ENCODE peak calls at places on chromosomes 6 and 20, in six cellular contexts. T is BJ; H is CD8-positive, alpha-beta T cell; P is breast epithelium; B is pancreas; N is cardiac fibroblast. G is an unnamed sample.

GRCh38 chr6:73878403-73878802 is 182.4 kb downstream of the CD109 start:
- DNase-seq in T (no peak), H (no peak), P (no peak), B (no peak), N (no peak), G (no peak)

GRCh38 chr6:146931214-146931613 is 273.0 kb upstream of the STXBP5 start:
- DNase-seq in T (no peak), H (no peak), P (no peak), B (no peak), N (no peak), G (no peak)

GRCh38 chr6:3376888-3377535 is 79.8 kb downstream of the SLC22A23 start:
- DNase-seq in T (no peak), H (no peak), P (no peak), B (no peak), N (no peak), G (no peak)

GRCh38 chr6:116210750-116211425 is 43.0 kb downstream of the TSPYL4 start:
- DNase-seq in T (no peak), H (no peak), P (no peak), B (no peak), N (peak), G (no peak)

GRCh38 chr6:138502546-138502945 is 3.3 kb upstream of the NHSL1 start:
- DNase-seq in T (no peak), H (no peak), P (no peak), B (no peak), N (no peak), G (no peak)

GRCh38 chr6:116278853-116279231 is 888 bp downstream of the TSPYL1 start:
- DNase-seq in T (no peak), H (peak), P (no peak), B (peak), N (peak), G (no peak)

GRCh38 chr20:64186071-64186598 is 21.9 kb downstream of the MYT1 start:
- DNase-seq in T (no peak), H (no peak), P (no peak), B (no peak), N (no peak), G (peak)

GRCh38 chr6:52162940-52163908 is 23.0 kb upstream of the IL17A start:
- DNase-seq in T (no peak), H (no peak), P (no peak), B (no peak), N (peak), G (no peak)

GRCh38 chr6:85726206-85726605 is 83.5 kb upstream of the SYNCRIP start:
- DNase-seq in T (no peak), H (no peak), P (no peak), B (no peak), N (no peak), G (no peak)

GRCh38 chr6:157635388-157636244 is 187.4 kb upstream of the SNX9 start:
- DNase-seq in T (no peak), H (no peak), P (no peak), B (no peak), N (peak), G (no peak)

GRCh38 chr6:105805581-105806023 is 280.5 kb upstream of the PRDM1 start:
- DNase-seq in T (no peak), H (no peak), P (no peak), B (no peak), N (no peak), G (no peak)

GRCh38 chr6:91708534-91708933 is 1121.7 kb upstream of the MAP3K7 start:
- DNase-seq in T (no peak), H (no peak), P (no peak), B (no peak), N (no peak), G (no peak)

GRCh38 chr6:105210932-105211531 is 31.2 kb upstream of the POPDC3 start:
- DNase-seq in T (no peak), H (no peak), P (no peak), B (no peak), N (no peak), G (no peak)

GRCh38 chr6:149043476-149044130 is 273.9 kb upstream of the TAB2 start:
- DNase-seq in T (no peak), H (no peak), P (no peak), B (no peak), N (no peak), G (no peak)

GRCh38 chr6:33075568-33076405 is at the start of gene HLA-DPB1:
- DNase-seq in T (peak), H (peak), P (no peak), B (no peak), N (peak), G (no peak)

GRCh38 chr6:90893385-90893784 is 306.5 kb upstream of the MAP3K7 start:
- DNase-seq in T (no peak), H (no peak), P (no peak), B (no peak), N (no peak), G (no peak)

GRCh38 chr6:14676084-14676483 is 558.5 kb downstream of the CD83 start:
- DNase-seq in T (no peak), H (no peak), P (no peak), B (no peak), N (peak), G (no peak)

GRCh38 chr20:48106428-48106827 is 321.1 kb upstream of the SULF2 start:
- DNase-seq in T (no peak), H (no peak), P (no peak), B (no peak), N (peak), G (no peak)

GRCh38 chr6:136889271-136890193 is 32.6 kb upstream of the SLC35D3 start:
- DNase-seq in T (no peak), H (no peak), P (no peak), B (no peak), N (no peak), G (no peak)

GRCh38 chr20:41081276-41081814 is 52.7 kb downstream of the TOP1 start:
- DNase-seq in T (no peak), H (no peak), P (no peak), B (no peak), N (no peak), G (no peak)

GRCh38 chr20:11797161-11797560 is 120.5 kb upstream of the BTBD3 start:
- DNase-seq in T (no peak), H (no peak), P (no peak), B (no peak), N (no peak), G (no peak)

GRCh38 chr6:128725271-128726233 is 157.4 kb upstream of the LAMA2 start:
- DNase-seq in T (no peak), H (peak), P (no peak), B (no peak), N (peak), G (no peak)

GRCh38 chr6:144248470-144249301 is 36.4 kb upstream of the UTRN start:
- DNase-seq in T (peak), H (no peak), P (no peak), B (no peak), N (peak), G (no peak)

GRCh38 chr20:34037767-34038166 is 44.1 kb downstream of the RALY start:
- DNase-seq in T (peak), H (no peak), P (no peak), B (no peak), N (peak), G (no peak)

GRCh38 chr6:36350681-36351091 is 14.0 kb upstream of the BNIP5 start:
- DNase-seq in T (peak), H (no peak), P (no peak), B (no peak), N (peak), G (no peak)

GRCh38 chr6:54183616-54184015 is 72.4 kb downstream of the MLIP start:
- DNase-seq in T (no peak), H (no peak), P (no peak), B (no peak), N (no peak), G (no peak)

GRCh38 chr6:130994319-130995097 is 68.5 kb downstream of the EPB41L2 start:
- DNase-seq in T (no peak), H (no peak), P (no peak), B (no peak), N (no peak), G (no peak)

GRCh38 chr6:55943329-55943728 is 67.9 kb upstream of the BMP5 start:
- DNase-seq in T (no peak), H (no peak), P (no peak), B (no peak), N (peak), G (no peak)

GRCh38 chr6:134911532-134911931 is 38.4 kb downstream of the ALDH8A1 start:
- DNase-seq in T (peak), H (no peak), P (no peak), B (no peak), N (peak), G (no peak)

GRCh38 chr6:21666200-21666671 is 72.7 kb downstream of the SOX4 start:
- DNase-seq in T (no peak), H (no peak), P (peak), B (peak), N (no peak), G (no peak)

GRCh38 chr20:32534661-32535240 is 50.4 kb downstream of the NOL4L start:
- DNase-seq in T (no peak), H (peak), P (no peak), B (no peak), N (no peak), G (no peak)

GRCh38 chr6:156791261-156791850 is 14.2 kb downstream of the ARID1B start:
- DNase-seq in T (no peak), H (no peak), P (no peak), B (no peak), N (peak), G (no peak)

GRCh38 chr6:153787341-153787606 is 251.8 kb upstream of the OPRM1 start:
- DNase-seq in T (no peak), H (no peak), P (no peak), B (no peak), N (no peak), G (no peak)

GRCh38 chr6:41185991-41186675 is 14.8 kb downstream of the TREML2 start:
- DNase-seq in T (no peak), H (no peak), P (no peak), B (no peak), N (no peak), G (no peak)

GRCh38 chr6:41181566-41181965 is 18.6 kb upstream of the TREM2 start:
- DNase-seq in T (no peak), H (no peak), P (no peak), B (no peak), N (no peak), G (no peak)

GRCh38 chr6:41177695-41178094 is 14.8 kb upstream of the TREM2 start:
- DNase-seq in T (no peak), H (no peak), P (no peak), B (no peak), N (no peak), G (no peak)

GRCh38 chr6:41184761-41185160 is 16.2 kb downstream of the TREML2 start:
- DNase-seq in T (no peak), H (no peak), P (no peak), B (no peak), N (no peak), G (no peak)

GRCh38 chr6:41182069-41183034 is 18.6 kb downstream of the TREML2 start:
- DNase-seq in T (no peak), H (peak), P (no peak), B (no peak), N (peak), G (peak)
- TF ChIP-seq CTCF in T (peak), H (peak), P (peak), B (no peak), N (peak), G (peak)

GRCh38 chr6:11644601-11645000 is 107.1 kb downstream of the TMEM170B start:
- DNase-seq in T (no peak), H (no peak), P (no peak), B (no peak), N (no peak), G (no peak)

GRCh38 chr6:11648889-11649288 is 111.3 kb downstream of the TMEM170B start:
- DNase-seq in T (no peak), H (no peak), P (no peak), B (no peak), N (no peak), G (no peak)

GRCh38 chr6:11644071-11644470 is 106.5 kb downstream of the TMEM170B start:
- DNase-seq in T (no peak), H (no peak), P (no peak), B (no peak), N (no peak), G (no peak)

GRCh38 chr6:11648436-11648775 is 110.9 kb downstream of the TMEM170B start:
- DNase-seq in T (no peak), H (no peak), P (no peak), B (no peak), N (no peak), G (no peak)

DNA sequence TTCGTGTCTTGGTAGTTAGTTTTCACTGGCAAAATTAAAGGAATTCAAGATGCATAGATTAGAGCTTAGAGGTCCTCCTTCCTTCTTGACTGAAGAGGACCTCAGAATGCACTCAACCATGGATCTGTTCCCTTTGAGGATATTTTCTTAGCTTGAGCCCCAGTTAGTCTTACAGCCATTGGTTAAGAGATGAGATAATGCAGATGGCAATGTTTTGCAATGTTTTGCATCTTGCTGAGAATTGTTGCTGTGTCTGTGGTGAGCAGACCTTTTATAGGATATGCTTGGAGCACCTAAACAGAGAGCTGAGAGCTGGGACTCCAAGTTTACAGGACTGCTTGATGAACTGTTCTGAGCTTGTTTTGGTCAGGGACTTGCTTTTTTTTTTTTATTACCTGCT is 107.5 kb downstream of the TMEM170B start:
- DNase-seq in T (peak), H (no peak), P (no peak), B (no peak), N (peak), G (no peak)
- TF ChIP-seq CTCF in T (no peak), H (no peak), P (no peak), B (no peak), N (no peak), G (no peak)

DNA sequence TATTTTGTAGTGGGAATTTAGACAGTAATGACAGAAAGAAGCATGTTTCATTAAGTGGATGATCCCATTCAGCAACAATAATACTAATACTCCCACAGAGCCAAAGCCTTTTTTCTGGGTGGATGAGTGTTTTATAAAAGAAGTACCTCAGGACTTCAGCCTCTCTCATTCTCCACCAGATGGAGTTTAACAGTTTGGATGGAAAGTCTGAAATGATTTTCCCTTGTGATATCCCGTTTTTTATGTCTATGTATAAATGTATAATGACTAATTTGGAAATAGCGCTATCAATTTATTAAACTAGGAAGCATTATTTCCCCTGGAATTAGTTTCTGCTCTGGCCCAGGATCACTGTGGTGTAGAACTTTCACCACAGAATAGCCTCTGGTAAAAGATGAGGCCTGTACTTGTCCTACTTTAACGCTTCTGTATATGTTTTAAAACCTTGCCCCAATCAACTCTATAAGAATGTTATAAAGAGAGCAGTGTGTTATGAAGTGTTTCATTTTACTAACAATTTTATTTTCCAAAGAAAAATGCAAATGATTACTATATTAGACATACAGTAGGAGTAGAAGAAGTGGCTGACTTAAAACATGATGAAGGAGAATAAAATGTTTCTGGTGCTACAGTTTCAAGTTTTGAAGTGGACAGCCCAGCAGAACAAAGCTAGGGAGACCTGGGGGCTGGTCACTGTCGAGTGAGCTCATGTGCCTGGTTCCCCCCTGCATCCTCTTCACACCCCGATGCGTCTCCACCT is 135.6 kb downstream of the HIVEP1 start:
- DNase-seq in T (no peak), H (no peak), P (no peak), B (no peak), N (no peak), G (no peak)
- TF ChIP-seq CTCF in T (peak), H (no peak), P (no peak), B (no peak), N (peak), G (no peak)

GRCh38 chr20:44450938-44451450 is 24.7 kb upstream of the TTPAL start:
- DNase-seq in T (no peak), H (no peak), P (no peak), B (no peak), N (no peak), G (no peak)

GRCh38 chr20:44447827-44448419 is 27.8 kb upstream of the TTPAL start:
- DNase-seq in T (no peak), H (no peak), P (no peak), B (no peak), N (no peak), G (no peak)

GRCh38 chr20:44450279-44450937 is 25.3 kb upstream of the TTPAL start:
- DNase-seq in T (no peak), H (no peak), P (no peak), B (no peak), N (no peak), G (no peak)

GRCh38 chr20:44449864-44450263 is 25.8 kb upstream of the TTPAL start:
- DNase-seq in T (no peak), H (no peak), P (no peak), B (no peak), N (no peak), G (no peak)

GRCh38 chr20:44448753-44449546 is 26.7 kb upstream of the TTPAL start:
- DNase-seq in T (no peak), H (no peak), P (no peak), B (no peak), N (no peak), G (no peak)
- TF ChIP-seq CTCF in T (peak), H (no peak), P (no peak), B (no peak), N (peak), G (peak)

GRCh38 chr6:9236443-9236842 is 801.1 kb upstream of the SLC35B3 start:
- DNase-seq in T (no peak), H (no peak), P (no peak), B (no peak), N (no peak), G (no peak)
- TF ChIP-seq CTCF in T (no peak), H (no peak), P (no peak), B (no peak), N (no peak), G (no peak)